ENCODE peak calls at places on chromosome 11, in four cellular contexts. U is stimulated activated CD8-positive, alpha-beta memory T cell treated with anti-CD3 and anti-CD28 coated beads, Interleukin-4, amount 100 ng/mL, for 24 hours; Q is stimulated activated effector memory CD8-positive, alpha-beta T cell treated with anti-CD3 and anti-CD28 coated beads, Interleukin-12 subunit alpha, Interleukin-12 subunit beta, amount 100 ng/mL, for 72 hours; V is HCT116. H is an unnamed sample.

GRCh38 chr11:73870261-73870660 is 6.4 kb downstream of the COA4 start:
- DNase-seq in U (no peak), Q (no peak), V (no peak), H (no peak)

GRCh38 chr11:66046901-66047300 is 2.1 kb downstream of the GAL3ST3 start:
- DNase-seq in U (no peak), Q (no peak), V (no peak), H (no peak)

GRCh38 chr11:36398261-36398953 is 102.3 kb downstream of the PRR5L start:
- DNase-seq in U (no peak), Q (no peak), V (no peak), H (no peak)

GRCh38 chr11:23079382-23079813 is 219.1 kb upstream of the CCDC179 start:
- DNase-seq in U (no peak), Q (no peak), V (no peak), H (no peak)

GRCh38 chr11:31657091-31657490 is 147.5 kb downstream of the ELP4 start:
- DNase-seq in U (no peak), Q (no peak), V (no peak), H (no peak)

GRCh38 chr11:67287355-67288197 is 1.5 kb upstream of the ANKRD13D start:
- DNase-seq in U (no peak), Q (no peak), V (no peak), H (no peak)

GRCh38 chr11:103910721-103911120 is 125.7 kb upstream of the DDI1 start:
- DNase-seq in U (no peak), Q (no peak), V (no peak), H (no peak)

GRCh38 chr11:119376197-119376847 is 5.2 kb downstream of the USP2 start:
- DNase-seq in U (no peak), Q (no peak), V (no peak), H (no peak)

GRCh38 chr11:16612801-16613400 is 125.5 kb upstream of the C11orf58 start:
- DNase-seq in U (no peak), Q (no peak), V (no peak), H (no peak)

GRCh38 chr11:115657586-115657985 is 153.4 kb upstream of the CADM1 start:
- DNase-seq in U (no peak), Q (no peak), V (no peak), H (no peak)

GRCh38 chr11:110298298-110298765 is 1.9 kb upstream of the RDX start:
- DNase-seq in U (no peak), Q (no peak), V (no peak), H (no peak)

GRCh38 chr11:76962583-76963416 is 71.4 kb upstream of the B3GNT6 start:
- DNase-seq in U (no peak), Q (no peak), V (no peak), H (peak)

GRCh38 chr11:124778281-124778680 is 16.2 kb upstream of the ESAM start:
- DNase-seq in U (no peak), Q (no peak), V (peak), H (no peak)

GRCh38 chr11:100687630-100688395 is 725 bp downstream of the ARHGAP42 start:
- DNase-seq in U (no peak), Q (no peak), V (peak), H (peak)

GRCh38 chr11:59729884-59730283 is 16.2 kb upstream of the OR10V1 start:
- DNase-seq in U (no peak), Q (no peak), V (no peak), H (no peak)

GRCh38 chr11:67352546-67353316 is 615 bp downstream of the POLD4 start:
- DNase-seq in U (no peak), Q (no peak), V (no peak), H (no peak)

GRCh38 chr11:124467376-124468061 is 22.0 kb upstream of the OR8B8 start:
- DNase-seq in U (no peak), Q (no peak), V (no peak), H (no peak)

GRCh38 chr11:95545116-95545875 is 244.3 kb downstream of the FAM76B start:
- DNase-seq in U (no peak), Q (no peak), V (peak), H (no peak)

GRCh38 chr11:2346014-2346413 is 31.1 kb upstream of the CD81 start:
- DNase-seq in U (no peak), Q (no peak), V (no peak), H (no peak)

GRCh38 chr11:82004537-82005213 is 729.0 kb downstream of the FAM181B start:
- DNase-seq in U (no peak), Q (no peak), V (no peak), H (no peak)

GRCh38 chr11:831132-831864 is 1.5 kb upstream of the CD151 start:
- DNase-seq in U (no peak), Q (no peak), V (no peak), H (no peak)

GRCh38 chr11:93577291-93577690 is 34.1 kb upstream of the SMCO4 start:
- DNase-seq in U (no peak), Q (no peak), V (no peak), H (no peak)

GRCh38 chr11:72263363-72263762 is 19.4 kb upstream of the PHOX2A start:
- DNase-seq in U (no peak), Q (no peak), V (no peak), H (no peak)

GRCh38 chr11:61482513-61482912 is 26.0 kb upstream of the LRRC10B start:
- DNase-seq in U (peak), Q (peak), V (no peak), H (no peak)

GRCh38 chr11:28176231-28176853 is 68.2 kb downstream of the METTL15 start:
- DNase-seq in U (no peak), Q (no peak), V (peak), H (no peak)

GRCh38 chr11:75554258-75555022 is 7.6 kb upstream of the SERPINH1 start:
- DNase-seq in U (no peak), Q (no peak), V (no peak), H (no peak)

GRCh38 chr11:61776561-61777075 is 15.8 kb downstream of the TMEM258 start:
- DNase-seq in U (peak), Q (peak), V (peak), H (peak)

GRCh38 chr11:10623797-10624761 is 55.6 kb upstream of the LYVE1 start:
- DNase-seq in U (no peak), Q (no peak), V (peak), H (no peak)

GRCh38 chr11:73950869-73951710 is at the start of gene DNAJB13:
- DNase-seq in U (no peak), Q (no peak), V (peak), H (peak)

GRCh38 chr11:65423516-65424199 is 1.1 kb downstream of the NEAT1 start:
- DNase-seq in U (no peak), Q (no peak), V (no peak), H (no peak)